ENCODE peak calls at places on chromosomes 6 and 20, in six cellular contexts. W, A, C, S, B and O are unnamed samples.

GRCh38 chr6:162058281-162058875 is 669.2 kb downstream of the PRKN start:
- DNase-seq in A (no peak), B (no peak), W (peak), C (no peak), S (no peak), O (peak)

GRCh38 chr6:168302534-168302933 is 17.0 kb downstream of the DACT2 start:
- DNase-seq in A (no peak), W (no peak), S (no peak), C (no peak), B (no peak), O (no peak)

GRCh38 chr20:52454660-52455059 is 263.1 kb upstream of the ZFP64 start:
- DNase-seq in A (no peak), W (no peak), B (no peak), C (peak), S (no peak), O (no peak)

GRCh38 chr6:108452725-108453195 is 108.0 kb upstream of the FOXO3 start:
- DNase-seq in C (peak), B (no peak), S (no peak), A (no peak), W (no peak), O (no peak)

GRCh38 chr6:43014434-43014909 is 423 bp downstream of the KLHDC3 start:
- DNase-seq in C (peak), A (no peak), B (no peak), W (peak), S (no peak), O (no peak)

GRCh38 chr20:10739575-10739974 is 65.8 kb upstream of the JAG1 start:
- DNase-seq in B (no peak), C (no peak), S (no peak), W (no peak), A (no peak), O (no peak)

GRCh38 chr6:142952614-142953013 is 7.6 kb upstream of the HIVEP2 start:
- DNase-seq in W (no peak), A (no peak), B (no peak), C (no peak), S (no peak), O (no peak)

GRCh38 chr6:42375905-42376304 is 75.8 kb downstream of the TRERF1 start:
- DNase-seq in B (no peak), A (no peak), S (no peak), W (no peak), C (no peak), O (no peak)

GRCh38 chr6:141552463-141552862 is 580.3 kb upstream of the GJE1 start:
- DNase-seq in S (no peak), C (peak), A (no peak), W (peak), B (no peak), O (peak)

GRCh38 chr6:112036088-112036637 is 17.7 kb upstream of the CCN6 start:
- DNase-seq in C (no peak), S (no peak), B (no peak), W (no peak), A (no peak), O (no peak)

GRCh38 chr6:141562181-141562800 is 570.4 kb upstream of the GJE1 start:
- DNase-seq in A (no peak), S (peak), C (peak), B (peak), W (no peak), O (no peak)

GRCh38 chr6:134853111-134854055 is 96.5 kb downstream of the ALDH8A1 start:
- DNase-seq in A (no peak), C (peak), S (no peak), W (no peak), B (no peak), O (no peak)

GRCh38 chr6:90548001-90548400 is 38.9 kb downstream of the MAP3K7 start:
- DNase-seq in B (no peak), W (no peak), S (no peak), A (no peak), C (no peak), O (no peak)

GRCh38 chr20:38806855-38807655 is 1.6 kb downstream of the PPP1R16B start:
- DNase-seq in C (no peak), W (no peak), S (no peak), A (peak), B (peak), O (no peak)

GRCh38 chr6:41073968-41074691 is 1.4 kb downstream of the NFYA start:
- DNase-seq in A (no peak), S (no peak), B (no peak), C (peak), W (no peak), O (no peak)

GRCh38 chr6:38319259-38320255 is 320.2 kb downstream of the BTBD9 start:
- DNase-seq in B (no peak), W (no peak), S (no peak), C (no peak), A (no peak), O (no peak)

GRCh38 chr6:134034951-134035822 is 17.2 kb downstream of the SLC2A12 start:
- DNase-seq in S (no peak), W (no peak), C (no peak), A (no peak), B (no peak), O (peak)

GRCh38 chr20:58131111-58131510 is 97.3 kb downstream of the ANKRD60 start:
- DNase-seq in C (peak), B (no peak), A (no peak), S (no peak), W (no peak), O (no peak)

GRCh38 chr6:113672691-113673149 is 184.4 kb upstream of the MARCKS start:
- DNase-seq in C (no peak), B (no peak), S (no peak), A (no peak), W (no peak), O (no peak)

GRCh38 chr6:16338577-16339262 is 100.3 kb downstream of the GMPR start:
- DNase-seq in C (peak), W (peak), B (no peak), S (no peak), A (peak), O (peak)

GRCh38 chr6:42316981-42317380 is 99.3 kb upstream of the MRPS10 start:
- DNase-seq in C (no peak), S (no peak), W (no peak), A (no peak), B (no peak), O (no peak)

GRCh38 chr6:26097268-26097875 is 10.1 kb downstream of the HFE start:
- DNase-seq in S (no peak), A (peak), B (peak), W (peak), C (peak), O (no peak)

GRCh38 chr6:111639266-111639665 is 33.6 kb upstream of the TRAF3IP2 start:
- DNase-seq in W (no peak), B (no peak), A (no peak), S (no peak), C (no peak), O (no peak)

GRCh38 chr6:109580519-109580918 is 97.5 kb upstream of the ZBTB24 start:
- DNase-seq in W (no peak), B (no peak), C (peak), S (no peak), A (no peak), O (no peak)

GRCh38 chr6:44152533-44152932 is 6.1 kb upstream of the CAPN11 start:
- DNase-seq in C (no peak), A (no peak), W (no peak), B (no peak), S (no peak), O (no peak)

GRCh38 chr20:5977223-5977622 is 26.8 kb downstream of the MCM8 start:
- DNase-seq in C (no peak), B (no peak), S (no peak), W (no peak), A (no peak), O (no peak)

GRCh38 chr20:63598479-63599395 is 24.7 kb upstream of the HELZ2 start:
- DNase-seq in B (no peak), W (no peak), C (no peak), S (no peak), A (no peak), O (no peak)

GRCh38 chr20:53138454-53139291 is 166.5 kb downstream of the TSHZ2 start:
- DNase-seq in B (no peak), A (no peak), W (no peak), C (no peak), S (no peak), O (no peak)

GRCh38 chr20:49384437-49385434 is 97.7 kb downstream of the KCNB1 start:
- DNase-seq in A (peak), B (peak), W (peak), S (peak), C (peak), O (no peak)

GRCh38 chr6:168158980-168159349 is 80.0 kb upstream of the FRMD1 start:
- DNase-seq in W (no peak), B (no peak), A (no peak), S (no peak), C (no peak), O (no peak)

GRCh38 chr6:61894536-61894935 is 391.5 kb downstream of the KHDRBS2 start:
- DNase-seq in S (peak), A (no peak), W (no peak), C (no peak), B (no peak), O (no peak)

GRCh38 chr6:72622094-72622540 is 253 bp downstream of the KCNQ5 start:
- DNase-seq in C (no peak), S (no peak), W (peak), B (peak), A (peak), O (no peak)

GRCh38 chr20:26209171-26209941 is 512.7 kb upstream of the ZNF337 start:
- DNase-seq in A (no peak), B (no peak), C (no peak), S (no peak), W (no peak), O (no peak)

GRCh38 chr6:4085329-4085695 is 6.4 kb upstream of the FAM217A start:
- DNase-seq in B (no peak), A (no peak), C (no peak), S (no peak), W (no peak), O (no peak)

GRCh38 chr20:4117867-4118266 is 102.5 kb upstream of the RNF24 start:
- DNase-seq in A (no peak), W (no peak), C (no peak), S (no peak), B (no peak), O (no peak)

GRCh38 chr20:4119854-4120209 is 104.5 kb upstream of the RNF24 start:
- DNase-seq in A (no peak), W (no peak), S (no peak), B (no peak), C (no peak), O (no peak)

GRCh38 chr20:4120921-4121321 is 105.6 kb upstream of the RNF24 start:
- DNase-seq in C (no peak), B (no peak), A (no peak), S (no peak), W (no peak), O (no peak)

GRCh38 chr20:4122931-4123330 is 107.6 kb upstream of the RNF24 start:
- DNase-seq in W (no peak), A (no peak), C (no peak), B (no peak), S (no peak), O (no peak)

DNA sequence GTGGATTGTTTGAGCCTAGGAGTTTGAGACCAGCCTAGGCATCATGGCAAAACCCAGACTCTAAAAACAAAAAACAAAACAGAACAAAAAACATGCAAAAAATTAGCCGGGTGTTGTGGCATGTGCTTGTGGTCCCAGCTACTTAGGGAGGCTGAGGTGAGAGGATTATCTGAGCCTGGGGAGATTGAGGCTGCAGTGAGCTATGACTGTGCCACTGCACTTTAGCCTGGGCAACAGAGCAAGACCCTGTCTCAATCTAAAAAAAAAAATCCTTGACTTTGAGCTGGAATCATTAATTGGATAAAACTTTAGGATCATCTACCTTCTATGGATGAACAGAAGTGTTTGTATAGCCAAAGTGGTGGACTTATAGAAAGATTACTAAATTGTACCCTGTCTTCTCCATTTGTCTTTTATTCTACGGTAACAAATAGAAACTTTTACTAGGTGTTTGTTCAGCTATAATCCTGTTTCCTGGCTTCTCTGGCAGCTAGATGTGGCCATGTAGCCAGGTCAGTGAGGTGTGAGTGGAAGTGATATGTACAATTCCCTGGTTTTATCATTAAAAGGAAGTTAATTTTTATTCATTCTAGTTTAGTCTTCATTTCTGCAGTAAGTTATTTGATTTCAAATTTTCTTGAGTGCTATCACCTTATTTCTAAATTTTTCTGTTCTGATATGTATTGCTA is 108.3 kb upstream of the RNF24 start:
- DNase-seq in B (no peak), W (no peak), A (no peak), S (no peak), C (no peak), O (no peak)
- H3K27ac ChIP-seq in B (no peak), W (peak), A (no peak), S (no peak), C (no peak), O (no peak)

GRCh38 chr6:56684342-56685101 is 41.8 kb upstream of the DST start:
- DNase-seq in S (no peak), B (no peak), W (no peak), A (no peak), C (no peak), O (no peak)
- H3K27ac ChIP-seq in S (no peak), B (no peak), W (peak), A (no peak), C (peak), O (peak)

GRCh38 chr20:47348539-47349142 is 7.9 kb downstream of the ZMYND8 start:
- DNase-seq in W (no peak), B (no peak), A (no peak), S (no peak), C (no peak), O (no peak)

GRCh38 chr20:47345214-47345613 is 11.3 kb downstream of the ZMYND8 start:
- DNase-seq in C (no peak), A (no peak), S (no peak), W (no peak), B (no peak), O (no peak)

GRCh38 chr20:47347661-47348462 is 8.6 kb downstream of the ZMYND8 start:
- DNase-seq in B (no peak), W (no peak), S (no peak), C (no peak), A (no peak), O (no peak)

GRCh38 chr20:47343007-47343472 is 13.5 kb downstream of the ZMYND8 start:
- DNase-seq in C (no peak), S (no peak), A (no peak), B (no peak), W (no peak), O (no peak)

DNA sequence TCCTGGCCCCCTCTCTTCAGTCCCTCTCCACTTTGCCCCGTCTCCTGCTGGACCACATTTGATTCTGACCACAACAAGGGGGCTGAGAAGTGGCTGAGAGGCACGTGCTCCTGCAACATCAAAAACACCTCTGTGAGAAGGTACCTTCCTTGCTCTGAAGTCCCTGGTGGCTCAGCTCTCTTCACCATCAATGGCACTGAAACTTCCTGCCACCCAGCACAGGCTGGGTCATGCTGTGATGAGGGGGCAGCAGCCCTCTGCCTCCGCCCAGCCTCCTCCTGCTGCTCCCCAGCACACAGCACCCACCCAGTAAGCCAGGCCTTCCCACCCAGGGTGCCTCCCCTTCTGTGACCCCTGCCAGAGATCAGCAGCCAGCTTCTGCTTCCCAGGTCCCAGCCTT is 10.3 kb downstream of the ZMYND8 start:
- DNase-seq in S (no peak), A (no peak), C (no peak), W (no peak), B (no peak), O (no peak)
- H3K27ac ChIP-seq in S (no peak), A (peak), C (no peak), W (peak), B (no peak), O (no peak)

DNA sequence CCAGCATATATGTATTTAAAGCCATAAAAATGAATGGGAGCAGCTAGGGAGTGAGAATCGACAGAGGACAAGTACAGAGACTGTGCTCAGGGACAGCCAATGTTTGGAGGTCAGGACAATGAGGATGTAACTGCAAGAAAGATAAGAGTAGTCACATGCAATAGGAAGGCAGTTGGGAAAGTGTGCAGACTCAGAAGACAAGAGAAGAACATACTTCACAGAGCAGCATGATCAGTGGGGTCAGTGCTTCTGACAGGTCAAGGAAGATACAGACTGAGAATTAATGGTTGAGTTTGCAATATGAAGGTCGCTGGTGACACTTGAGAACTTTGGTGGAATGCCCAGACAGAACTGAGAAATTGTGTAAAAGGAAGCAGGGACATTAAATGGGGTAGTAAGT is 25.1 kb downstream of the PLAGL1 start:
- DNase-seq in W (no peak), C (no peak), A (no peak), B (no peak), S (no peak), O (no peak)
- H3K27ac ChIP-seq in W (no peak), C (no peak), A (no peak), B (no peak), S (no peak), O (no peak)

DNA sequence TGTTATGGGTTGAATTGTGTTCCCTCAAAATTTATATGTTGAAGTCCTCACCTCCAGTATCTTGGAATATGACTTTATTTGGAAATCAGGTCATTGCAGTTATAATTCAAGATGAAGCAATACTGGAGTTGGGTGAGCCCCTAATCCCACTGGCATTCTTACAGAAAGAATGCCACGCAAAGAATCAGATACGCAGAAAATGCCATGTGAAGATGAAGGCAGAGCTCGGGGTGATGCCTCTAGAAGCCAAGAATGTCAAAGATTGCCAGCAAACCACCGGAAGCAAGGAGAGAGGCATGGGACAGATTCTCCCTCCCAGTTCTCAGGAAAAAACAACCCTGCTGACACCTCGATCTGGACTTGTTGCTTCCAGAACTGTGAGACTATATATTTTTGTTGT is 273.4 kb upstream of the CITED2 start:
- DNase-seq in W (no peak), A (no peak), S (no peak), C (no peak), B (no peak), O (no peak)
- H3K27ac ChIP-seq in W (no peak), A (no peak), S (no peak), C (no peak), B (peak), O (no peak)

GRCh38 chr20:44979090-44979621 is 12.8 kb downstream of the STK4 start:
- DNase-seq in C (peak), A (no peak), W (no peak), S (no peak), B (peak), O (no peak)
- H3K27ac ChIP-seq in C (peak), A (peak), W (no peak), S (peak), B (peak), O (peak)

DNA sequence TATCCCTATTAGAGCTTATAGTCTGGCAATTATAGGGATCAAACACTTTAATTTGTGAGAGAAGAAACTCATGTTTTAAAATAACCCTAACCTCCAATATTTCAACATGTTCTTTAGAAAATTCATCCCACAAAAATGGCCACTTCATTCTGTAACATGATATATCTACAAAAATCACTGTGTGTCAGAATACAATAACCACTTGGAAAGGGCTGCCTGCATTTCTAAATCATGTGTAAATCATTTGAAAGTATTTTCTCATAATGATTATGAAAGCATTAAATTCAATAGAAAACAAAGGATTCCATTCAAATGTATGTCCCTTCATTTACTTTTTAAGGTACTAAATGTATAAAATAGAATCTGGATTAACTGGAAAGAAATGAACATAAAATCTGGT is 101.4 kb upstream of the NHSL1 start:
- DNase-seq in A (no peak), B (no peak), C (peak), S (no peak), W (no peak), O (no peak)
- H3K27ac ChIP-seq in A (no peak), B (no peak), C (peak), S (no peak), W (no peak), O (no peak)

GRCh38 chr6:29816030-29816429 is 11.6 kb upstream of the HLA-G start:
- DNase-seq in B (no peak), C (no peak), S (no peak), W (no peak), A (no peak), O (no peak)
- H3K27ac ChIP-seq in B (no peak), C (no peak), S (no peak), W (no peak), A (no peak), O (no peak)